ENCODE peak calls at places on chromosome 9, in six cellular contexts. O, E, K, A, C and F are unnamed samples.

GRCh38 chr9:116391306-116391900 is 237.8 kb downstream of the PAPPA start:
- DNase-seq in C (no peak), K (no peak), E (no peak), A (no peak), O (no peak), F (no peak)

GRCh38 chr9:2984481-2984880 is 140.6 kb upstream of the PUM3 start:
- DNase-seq in O (no peak), A (no peak), C (no peak), K (no peak), E (no peak), F (no peak)

GRCh38 chr9:78620764-78621163 is 323.8 kb downstream of the PSAT1 start:
- DNase-seq in K (no peak), E (no peak), O (no peak), C (no peak), A (no peak), F (no peak)

GRCh38 chr9:131056781-131057506 is 39.4 kb upstream of the AIF1L start:
- DNase-seq in A (no peak), K (no peak), O (no peak), E (no peak), C (no peak), F (no peak)

GRCh38 chr9:125180876-125181275 is 8.7 kb downstream of the PPP6C start:
- DNase-seq in A (no peak), K (no peak), C (no peak), E (no peak), O (no peak), F (no peak)

GRCh38 chr9:26744362-26744965 is 148.1 kb downstream of the CAAP1 start:
- DNase-seq in O (no peak), E (no peak), K (peak), A (no peak), C (peak), F (no peak)

GRCh38 chr9:113950195-113951031 is 74.3 kb downstream of the ZNF618 start:
- DNase-seq in E (no peak), A (no peak), C (no peak), O (no peak), K (no peak), F (peak)

GRCh38 chr9:79013715-79014610 is 557.8 kb upstream of the TLE4 start:
- DNase-seq in C (no peak), K (no peak), O (no peak), A (no peak), E (no peak), F (no peak)

GRCh38 chr9:133403766-133404439 is 13.9 kb downstream of the REXO4 start:
- DNase-seq in C (peak), E (peak), O (no peak), A (peak), K (peak), F (peak)

GRCh38 chr9:134365791-134366222 is 39.6 kb downstream of the RXRA start:
- DNase-seq in K (no peak), A (peak), O (peak), C (peak), E (no peak), F (no peak)

GRCh38 chr9:8857330-8858249 is 1058.0 kb upstream of the DMAC1 start:
- DNase-seq in C (peak), O (peak), K (no peak), A (peak), E (no peak), F (peak)

GRCh38 chr9:134088064-134088725 is 20.4 kb upstream of the BRD3 start:
- DNase-seq in O (no peak), E (no peak), C (no peak), K (no peak), A (no peak), F (no peak)

GRCh38 chr9:77903666-77904248 is 127.9 kb downstream of the GNAQ start:
- DNase-seq in E (no peak), A (no peak), O (no peak), C (no peak), K (no peak), F (no peak)

GRCh38 chr9:121684381-121685145 is 33.1 kb downstream of the DAB2IP start:
- DNase-seq in E (no peak), O (peak), C (peak), K (no peak), A (peak), F (peak)

DNA sequence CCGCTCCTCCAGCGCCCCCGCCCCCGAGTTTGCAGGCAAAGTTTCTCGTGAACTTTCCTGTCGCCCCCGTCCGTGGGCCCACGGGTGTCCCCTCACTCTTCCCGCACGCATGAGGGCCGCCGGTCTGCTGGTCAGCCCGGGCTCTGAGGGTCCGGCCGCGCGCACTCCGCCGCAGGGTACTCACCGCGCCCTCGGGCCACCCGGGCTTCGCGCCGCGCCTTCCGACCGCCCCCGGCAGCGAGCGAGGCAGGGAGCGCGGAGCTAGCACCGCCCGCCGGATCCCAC is 211 bp downstream of the CNTFR start:
- DNase-seq in O (no peak), E (no peak), C (no peak), A (no peak), K (no peak), F (no peak)
- H3K4me3 ChIP-seq in O (peak), E (no peak), C (peak), A (peak), K (no peak), F (peak)

GRCh38 chr9:14843163-14843562 is 67.1 kb downstream of the FREM1 start:
- DNase-seq in A (no peak), E (no peak), O (no peak), K (no peak), C (no peak), F (no peak)

GRCh38 chr9:14842269-14842668 is 68.0 kb downstream of the FREM1 start:
- DNase-seq in C (no peak), A (no peak), E (no peak), O (no peak), K (no peak), F (no peak)

DNA sequence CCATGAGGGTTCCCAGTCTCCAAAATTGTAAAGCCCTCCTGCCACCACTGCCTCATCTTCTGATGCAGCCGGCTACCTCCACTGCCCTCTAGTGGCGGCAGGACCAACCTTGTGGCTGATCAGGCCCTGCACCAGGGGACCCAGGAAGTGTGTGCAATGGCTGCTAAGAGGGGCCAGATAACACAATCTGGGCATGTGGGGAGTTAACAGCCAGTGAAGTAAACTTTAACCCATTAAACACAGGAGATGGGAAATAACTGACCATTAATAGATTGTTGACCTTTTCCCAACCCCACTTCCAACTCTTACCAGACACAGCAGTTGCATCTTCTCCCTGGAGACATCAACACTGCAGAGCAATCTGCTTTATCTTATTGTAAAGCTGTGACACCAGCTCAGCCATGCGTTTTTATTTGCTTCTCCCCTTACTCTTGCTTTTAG is 63.3 kb downstream of the FREM1 start:
- DNase-seq in C (peak), E (peak), O (peak), A (peak), K (peak), F (peak)
- H3K27ac ChIP-seq in C (peak), E (no peak), O (no peak), A (no peak), K (no peak), F (no peak)

GRCh38 chr9:860706-861105 is 19.2 kb downstream of the DMRT1 start:
- DNase-seq in C (no peak), O (no peak), E (no peak), K (no peak), A (no peak), F (no peak)
- TF ChIP-seq CTCF in C (no peak), O (no peak), E (no peak), K (no peak), A (no peak), F (no peak)

GRCh38 chr9:72627147-72627546 is 105.7 kb downstream of the TMC1 start:
- DNase-seq in A (no peak), E (no peak), K (no peak), C (no peak), O (no peak), F (no peak)
- H3K4me3 ChIP-seq in A (no peak), E (no peak), K (no peak), C (no peak), O (no peak), F (no peak)